ENCODE peak calls at places on chromosome 7, in eight cellular contexts. U is fibroblast of the conjunctiva; Z is GM12865; O is GM06990; I is stimulated activated CD4-positive, alpha-beta T cell treated with anti-CD3 and anti-CD28 coated beads, Interleukin-2, amount 100 ng/mL, for 24 hours; T is endodermal cell; K is heart right ventricle; F is activated CD4-positive, alpha-beta T cell treated with anti-CD3 and anti-CD28 coated beads for 1 hour. G is an unnamed sample.

GRCh38 chr7:110600983-110601382 is 489.9 kb upstream of the LRRN3 start:
- DNase-seq in U (no peak), Z (no peak), O (no peak), I (no peak), T (no peak), K (no peak), F (no peak), G (no peak)

GRCh38 chr7:47266799-47267198 is 315.1 kb downstream of the TNS3 start:
- DNase-seq in U (no peak), Z (no peak), O (no peak), I (no peak), T (no peak), K (no peak), F (no peak), G (peak)

GRCh38 chr7:7761974-7762769 is 43.8 kb upstream of the RPA3 start:
- DNase-seq in U (peak), Z (peak), O (no peak), I (no peak), T (no peak), K (no peak), F (no peak), G (no peak)

GRCh38 chr7:93146036-93146435 is 2.1 kb downstream of the SAMD9L start:
- DNase-seq in U (no peak), Z (no peak), O (no peak), I (no peak), T (peak), K (no peak), F (no peak), G (no peak)

GRCh38 chr7:28106316-28106957 is 74.2 kb downstream of the JAZF1 start:
- DNase-seq in U (no peak), Z (no peak), O (no peak), I (no peak), T (no peak), K (no peak), F (no peak), G (no peak)

GRCh38 chr7:103996017-103996551 is 6.6 kb upstream of the RELN start:
- DNase-seq in U (no peak), Z (no peak), O (no peak), I (no peak), T (no peak), K (no peak), F (no peak), G (no peak)

GRCh38 chr7:9488555-9488954 is 1055.1 kb downstream of the NXPH1 start:
- DNase-seq in U (peak), Z (no peak), O (no peak), I (no peak), T (no peak), K (no peak), F (no peak), G (no peak)

GRCh38 chr7:8295638-8296361 is 33.8 kb upstream of the ICA1 start:
- DNase-seq in U (peak), Z (peak), O (peak), I (peak), T (peak), K (no peak), F (no peak), G (no peak)

GRCh38 chr7:75995996-75996395 is 1.6 kb upstream of the TMEM120A start:
- DNase-seq in U (no peak), Z (no peak), O (no peak), I (no peak), T (no peak), K (no peak), F (no peak), G (no peak)

GRCh38 chr7:103343758-103344452 is 662 bp downstream of the DNAJC2 start:
- DNase-seq in U (no peak), Z (peak), O (no peak), I (peak), T (no peak), K (no peak), F (peak), G (no peak)

GRCh38 chr7:94276797-94277196 is 117.9 kb upstream of the COL1A2 start:
- DNase-seq in U (no peak), Z (peak), O (no peak), I (no peak), T (peak), K (no peak), F (no peak), G (no peak)

GRCh38 chr7:105141068-105141467 is 127.1 kb downstream of the KMT2E start:
- DNase-seq in U (peak), Z (peak), O (no peak), I (no peak), T (peak), K (no peak), F (no peak), G (no peak)

GRCh38 chr7:45682358-45682735 is 108.2 kb downstream of the ADCY1 start:
- DNase-seq in U (no peak), Z (no peak), O (no peak), I (no peak), T (peak), K (no peak), F (no peak), G (peak)

GRCh38 chr7:46003896-46004875 is 83.1 kb upstream of the IGFBP3 start:
- DNase-seq in U (peak), Z (no peak), O (no peak), I (no peak), T (no peak), K (no peak), F (no peak), G (no peak)

GRCh38 chr7:43302211-43302711 is 189.8 kb downstream of the HECW1 start:
- DNase-seq in U (no peak), Z (no peak), O (no peak), I (no peak), T (peak), K (no peak), F (no peak), G (no peak)

GRCh38 chr7:51847461-51848134 is 531.0 kb upstream of the COBL start:
- DNase-seq in U (no peak), Z (no peak), O (no peak), I (no peak), T (peak), K (no peak), F (no peak), G (no peak)

GRCh38 chr7:122762071-122762470 is 59.3 kb upstream of the RNF148 start:
- DNase-seq in U (no peak), Z (no peak), O (no peak), I (no peak), T (no peak), K (no peak), F (no peak), G (no peak)

GRCh38 chr7:151404216-151405011 is 5.4 kb downstream of the WDR86 start:
- DNase-seq in U (no peak), Z (no peak), O (no peak), I (no peak), T (peak), K (no peak), F (no peak), G (peak)